ENCODE peak calls at places on chromosome 7, in six cellular contexts. D, E, X, Q, I and J are unnamed samples.

GRCh38 chr7:128322040-128322643 is 21.6 kb downstream of the RBM28 start:
- DNase-seq in X (no peak), D (no peak), I (peak), Q (no peak), E (peak), J (no peak)

GRCh38 chr7:34165466-34165865 is 260.1 kb downstream of the BMPER start:
- DNase-seq in Q (no peak), D (no peak), I (peak), X (no peak), E (no peak), J (no peak)

GRCh38 chr7:71633571-71634008 is 501.6 kb downstream of the GALNT17 start:
- DNase-seq in Q (no peak), X (no peak), E (peak), I (peak), D (no peak), J (no peak)

GRCh38 chr7:120053390-120053961 is 219.5 kb upstream of the KCND2 start:
- DNase-seq in Q (no peak), E (peak), I (peak), D (no peak), X (no peak), J (no peak)

GRCh38 chr7:18976715-18977466 is 140.5 kb downstream of the TWIST1 start:
- DNase-seq in I (no peak), X (no peak), D (no peak), E (no peak), Q (no peak), J (no peak)

GRCh38 chr7:142356166-142356565 is 98.3 kb upstream of the PRSS58 start:
- DNase-seq in D (no peak), E (no peak), I (no peak), Q (no peak), X (no peak), J (no peak)

GRCh38 chr7:151795168-151795754 is 81.7 kb downstream of the PRKAG2 start:
- DNase-seq in D (peak), I (no peak), E (no peak), Q (no peak), X (no peak), J (peak)

GRCh38 chr7:66082886-66083415 is 7.3 kb downstream of the ASL start:
- DNase-seq in Q (no peak), I (no peak), X (no peak), E (no peak), D (peak), J (no peak)

GRCh38 chr7:102978280-102978679 is 65.5 kb downstream of the LRRC17 start:
- DNase-seq in I (peak), Q (no peak), X (no peak), D (no peak), E (peak), J (no peak)

GRCh38 chr7:112022128-112022527 is 184.1 kb downstream of the DOCK4 start:
- DNase-seq in D (no peak), X (no peak), I (no peak), E (no peak), Q (no peak), J (no peak)

GRCh38 chr7:55552320-55553086 is 19.8 kb downstream of the VOPP1 start:
- DNase-seq in D (peak), I (peak), E (peak), X (no peak), Q (no peak), J (no peak)

GRCh38 chr7:100837099-100837836 is 9.9 kb upstream of the EPHB4 start:
- DNase-seq in X (peak), Q (peak), I (peak), D (peak), E (peak), J (peak)

GRCh38 chr7:142872106-142872675 is 13.4 kb downstream of the TRPV6 start:
- DNase-seq in I (no peak), D (no peak), Q (no peak), X (no peak), E (no peak), J (no peak)

GRCh38 chr7:64613653-64614052 is 50.8 kb upstream of the ZNF680 start:
- DNase-seq in I (no peak), Q (peak), X (no peak), E (no peak), D (no peak), J (no peak)

GRCh38 chr7:32658034-32658944 is 163.0 kb downstream of the AVL9 start:
- DNase-seq in Q (no peak), I (no peak), X (no peak), D (no peak), E (peak), J (no peak)

GRCh38 chr7:139543801-139544603 is 20.5 kb downstream of the CLEC2L start:
- DNase-seq in X (no peak), Q (no peak), E (no peak), I (no peak), D (no peak), J (no peak)

GRCh38 chr7:88363869-88364268 is 57.2 kb upstream of the STEAP4 start:
- DNase-seq in I (no peak), Q (no peak), D (no peak), E (no peak), X (no peak), J (no peak)

GRCh38 chr7:111765936-111766643 is 203.8 kb upstream of the IMMP2L start:
- DNase-seq in D (no peak), I (no peak), X (no peak), Q (no peak), E (no peak), J (no peak)

GRCh38 chr7:2128601-2129375 is 104.0 kb downstream of the MAD1L1 start:
- DNase-seq in X (no peak), D (no peak), Q (no peak), E (no peak), I (no peak), J (no peak)

GRCh38 chr7:66697451-66698438 is 42.8 kb upstream of the RABGEF1 start:
- DNase-seq in D (peak), X (no peak), I (peak), E (peak), Q (no peak), J (no peak)

GRCh38 chr7:142501434-142501833 is 243.6 kb upstream of the PRSS58 start:
- DNase-seq in E (no peak), X (no peak), I (no peak), Q (no peak), D (no peak), J (no peak)

GRCh38 chr7:117008849-117009531 is 55.7 kb downstream of the ST7 start:
- DNase-seq in E (peak), I (peak), X (no peak), D (no peak), Q (no peak), J (no peak)

GRCh38 chr7:28755255-28755654 is 202.9 kb downstream of the TRIL start:
- DNase-seq in I (peak), D (no peak), Q (no peak), X (no peak), E (peak), J (no peak)

GRCh38 chr7:142319970-142320369 is 62.1 kb upstream of the PRSS58 start:
- DNase-seq in I (no peak), Q (no peak), D (no peak), E (no peak), X (no peak), J (peak)

GRCh38 chr7:79420464-79420863 is 33.0 kb downstream of the MAGI2 start:
- DNase-seq in D (no peak), X (no peak), I (peak), Q (no peak), E (peak), J (no peak)

GRCh38 chr7:139526578-139527544 is 3.4 kb downstream of the CLEC2L start:
- DNase-seq in E (peak), D (no peak), I (peak), Q (no peak), X (no peak), J (no peak)

GRCh38 chr7:66921918-66922486 is 977 bp downstream of the TMEM248 start:
- DNase-seq in D (no peak), X (no peak), Q (no peak), I (no peak), E (no peak), J (peak)

GRCh38 chr7:14507617-14508016 is 394.9 kb downstream of the DGKB start:
- DNase-seq in D (no peak), I (peak), E (peak), Q (no peak), X (no peak), J (no peak)

GRCh38 chr7:30912986-30913671 is 1.5 kb downstream of the AQP1 start:
- DNase-seq in X (no peak), D (no peak), Q (no peak), E (no peak), I (peak), J (no peak)

GRCh38 chr7:30912454-30912985 is 867 bp downstream of the AQP1 start:
- DNase-seq in Q (no peak), X (no peak), I (no peak), E (no peak), D (no peak), J (no peak)

GRCh38 chr7:30911561-30911969 is at the start of gene AQP1:
- DNase-seq in I (peak), D (peak), E (peak), Q (peak), X (no peak), J (no peak)

GRCh38 chr7:30911133-30911532 is 520 bp upstream of the AQP1 start:
- DNase-seq in E (no peak), I (no peak), Q (no peak), D (no peak), X (no peak), J (no peak)

GRCh38 chr7:30912021-30912420 is 368 bp downstream of the AQP1 start:
- DNase-seq in E (no peak), I (no peak), D (no peak), X (no peak), Q (no peak), J (no peak)
- H3K4me3 ChIP-seq in E (no peak), I (peak), D (peak), X (no peak), Q (peak), J (no peak)

GRCh38 chr7:91030680-91031079 is 233.6 kb upstream of the FZD1 start:
- DNase-seq in E (no peak), Q (no peak), X (no peak), D (no peak), I (no peak), J (no peak)
- H3K4me3 ChIP-seq in E (no peak), Q (no peak), X (no peak), D (no peak), I (no peak), J (no peak)

GRCh38 chr7:41190615-41191014 is 512.3 kb downstream of the INHBA start:
- DNase-seq in Q (no peak), E (no peak), D (no peak), I (no peak), X (no peak), J (no peak)

GRCh38 chr7:41187322-41187721 is 515.6 kb downstream of the INHBA start:
- DNase-seq in I (no peak), Q (no peak), D (no peak), X (no peak), E (no peak), J (no peak)

GRCh38 chr7:41188163-41189130 is 514.4 kb downstream of the INHBA start:
- DNase-seq in X (no peak), Q (no peak), I (peak), E (peak), D (no peak), J (no peak)

GRCh38 chr7:41193738-41194287 is 509.1 kb downstream of the INHBA start:
- DNase-seq in I (no peak), E (no peak), D (no peak), Q (no peak), X (no peak), J (no peak)

GRCh38 chr7:41189866-41190265 is 513.0 kb downstream of the INHBA start:
- DNase-seq in Q (no peak), D (no peak), I (peak), X (no peak), E (peak), J (no peak)
- H3K4me3 ChIP-seq in Q (no peak), D (no peak), I (no peak), X (no peak), E (no peak), J (no peak)

DNA sequence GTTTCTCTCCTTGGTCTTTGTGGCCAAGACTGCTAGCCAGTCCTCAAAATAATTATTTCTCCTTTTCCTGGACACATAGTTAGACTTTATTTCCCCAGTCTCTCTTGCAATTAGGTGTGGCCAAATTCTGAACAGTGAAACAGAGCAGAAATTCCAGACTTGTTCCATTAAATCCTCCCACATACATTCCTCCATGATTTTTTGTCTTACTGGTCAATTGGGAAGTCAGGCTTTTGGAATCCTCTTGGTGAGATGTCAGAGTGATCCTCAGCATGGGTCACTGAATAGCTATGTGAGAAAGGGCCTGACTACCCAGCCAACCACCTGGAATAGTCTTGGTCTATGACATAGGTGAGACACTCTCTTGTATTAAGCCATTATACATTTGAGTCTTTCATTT is 164.2 kb downstream of the DGKI start:
- DNase-seq in Q (no peak), E (peak), I (peak), X (no peak), D (no peak), J (no peak)
- H3K4me3 ChIP-seq in Q (no peak), E (no peak), I (no peak), X (no peak), D (no peak), J (no peak)

GRCh38 chr7:22858640-22859561 is 36.3 kb upstream of the TOMM7 start:
- DNase-seq in I (peak), D (no peak), Q (no peak), X (no peak), E (peak), J (no peak)
- H3K4me3 ChIP-seq in I (no peak), D (peak), Q (no peak), X (no peak), E (no peak), J (no peak)

DNA sequence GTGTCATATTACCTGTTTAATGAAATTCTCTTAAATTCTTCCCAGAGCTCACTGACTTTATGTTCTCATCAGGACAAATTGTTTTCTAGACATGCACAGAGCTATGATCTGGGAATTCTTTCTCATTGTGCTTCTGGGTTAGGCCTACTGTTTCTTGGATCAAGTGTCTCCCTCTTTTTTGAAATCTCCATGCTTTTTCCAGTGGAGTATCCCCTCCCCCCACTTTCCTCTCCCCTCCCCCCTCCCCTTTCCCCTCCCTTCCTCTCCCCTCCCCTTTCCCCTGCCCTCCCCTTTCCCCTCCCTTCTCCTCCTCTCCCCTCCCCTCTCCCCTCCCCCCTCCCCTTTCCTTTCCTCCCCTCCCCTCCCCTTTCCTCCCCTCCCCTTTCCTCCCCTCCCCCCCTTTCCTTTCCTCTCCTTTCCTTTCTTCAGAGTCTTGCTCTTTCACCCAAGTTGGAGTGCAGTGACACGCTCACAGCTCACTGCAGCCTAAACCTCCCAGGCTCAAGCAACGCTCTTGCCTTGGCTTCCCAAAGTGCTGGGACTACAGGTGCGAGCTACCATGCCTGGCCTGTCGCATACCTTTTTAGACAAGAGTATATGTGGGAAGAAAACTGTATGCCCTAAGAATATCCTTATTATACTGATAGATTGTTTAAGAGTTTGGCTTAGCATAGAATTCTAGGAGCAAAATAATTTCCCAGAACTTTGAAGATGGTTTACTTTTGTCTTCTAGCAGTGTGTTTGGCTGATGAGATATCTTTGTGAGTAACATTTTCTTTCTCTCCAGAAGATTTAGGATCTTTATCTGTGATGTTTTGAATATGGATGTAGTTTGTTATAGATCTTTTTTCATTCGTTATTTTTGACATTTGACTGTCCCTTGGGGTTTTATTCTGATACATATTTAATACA is 2.5 kb downstream of the DYNC2I1 start:
- DNase-seq in D (no peak), E (peak), X (peak), I (no peak), Q (no peak), J (no peak)
- H3K4me3 ChIP-seq in D (no peak), E (no peak), X (no peak), I (no peak), Q (no peak), J (no peak)

GRCh38 chr7:154750353-154750801 is 252.5 kb downstream of the PAXIP1 start:
- DNase-seq in Q (no peak), D (no peak), X (no peak), E (no peak), I (no peak), J (no peak)
- H3K4me3 ChIP-seq in Q (no peak), D (no peak), X (no peak), E (no peak), I (no peak), J (no peak)

DNA sequence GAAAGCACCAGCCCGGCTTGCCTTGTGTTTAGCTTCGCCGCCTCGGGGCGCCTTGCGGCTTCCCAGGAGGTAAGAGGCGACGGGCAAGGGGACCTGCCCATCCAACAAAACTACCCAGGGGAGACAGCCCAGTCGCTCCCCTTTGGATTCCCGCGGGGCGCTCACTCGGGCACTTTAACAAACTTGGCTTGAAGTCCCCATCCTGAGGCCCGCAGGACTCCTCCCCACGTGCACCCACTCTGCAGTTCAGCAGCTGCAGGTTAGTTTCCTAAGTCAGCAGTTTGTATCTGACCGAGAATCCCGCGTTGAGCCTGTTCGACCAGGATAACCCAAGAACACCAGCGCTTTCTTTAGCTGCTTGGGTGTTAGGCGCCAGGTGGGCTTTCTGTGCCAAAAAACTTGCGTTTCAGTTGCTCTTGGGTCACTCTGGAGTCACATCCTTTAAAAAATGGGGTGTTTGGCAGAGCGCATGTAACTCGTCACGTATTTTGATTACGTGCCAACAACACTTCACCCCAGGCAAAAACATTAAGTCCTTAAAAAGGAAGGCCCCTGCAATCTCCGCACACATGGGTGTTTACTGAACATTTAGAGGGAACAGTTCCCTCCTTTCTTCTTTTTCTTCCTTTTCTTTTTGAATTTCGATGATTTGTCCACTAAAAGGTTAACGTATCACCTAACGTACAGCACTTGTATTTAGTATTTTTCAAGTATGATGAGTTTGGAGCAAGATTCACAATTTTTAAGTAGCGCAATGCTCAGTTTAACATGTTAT is 876 bp downstream of the DNAH11 start:
- DNase-seq in X (peak), D (no peak), E (peak), Q (no peak), I (no peak), J (no peak)
- H3K4me3 ChIP-seq in X (peak), D (peak), E (peak), Q (peak), I (peak), J (no peak)

DNA sequence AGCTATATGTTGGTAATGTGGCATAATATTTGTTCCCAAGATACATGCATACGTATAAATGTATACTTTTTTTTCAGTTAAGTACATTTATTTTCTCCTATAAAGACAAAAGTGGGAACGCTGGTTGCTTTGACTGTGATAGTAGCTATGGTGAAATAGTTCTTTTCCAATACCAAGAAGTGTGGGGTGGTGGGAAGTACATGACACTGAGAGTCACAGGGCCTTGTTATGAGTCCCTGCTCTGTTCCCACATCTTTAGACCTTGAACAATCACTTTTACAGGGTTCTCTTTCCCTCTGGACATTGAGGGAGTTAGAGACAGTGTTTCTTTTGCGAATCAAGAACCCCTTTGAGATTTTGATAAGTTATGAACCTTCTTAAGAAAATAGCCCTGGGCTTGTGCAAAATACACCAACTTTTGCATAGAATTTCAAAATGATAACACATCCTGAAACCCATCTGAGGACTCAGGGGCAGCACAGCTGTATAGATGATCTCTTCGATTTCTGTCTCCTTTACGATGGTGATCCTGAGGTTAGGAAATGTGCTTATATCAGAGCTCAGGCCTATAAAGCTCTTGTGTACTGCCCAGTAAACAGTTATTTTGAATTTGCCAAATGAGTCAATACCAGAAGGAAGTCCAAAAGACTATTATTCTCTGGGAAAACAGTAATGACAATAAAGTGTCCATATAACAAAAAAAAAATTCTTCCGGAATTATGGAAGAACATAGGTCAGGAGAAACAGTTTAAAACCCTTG is 1.1 kb downstream of the LMOD2 start:
- DNase-seq in Q (no peak), D (no peak), X (no peak), E (no peak), I (no peak), J (no peak)
- H3K4me3 ChIP-seq in Q (no peak), D (peak), X (no peak), E (no peak), I (no peak), J (no peak)

GRCh38 chr7:74286131-74286530 is 3.1 kb upstream of the CLIP2 start:
- DNase-seq in D (no peak), Q (no peak), X (no peak), E (no peak), I (no peak), J (no peak)
- H3K4me3 ChIP-seq in D (no peak), Q (no peak), X (no peak), E (no peak), I (no peak), J (no peak)